ENCODE peak calls at places on chromosome 7, in five cellular contexts. W is activated T-helper 1 cell treated with anti-CD3 and anti-CD28 coated beads, Interleukin-2, amount 50 U/mL, for 16 hours; Q is NCI-H1436; E is IMR-90; I is nucleus accumbens. X is an unnamed sample.

GRCh38 chr7:17402628-17403278 is 104.3 kb downstream of the AHR start:
- DNase-seq in W (no peak), Q (no peak), E (no peak), I (no peak), X (no peak)

GRCh38 chr7:13077466-13077865 is 390.0 kb downstream of the ARL4A start:
- DNase-seq in W (no peak), Q (no peak), E (peak; percentile 47), I (no peak), X (no peak)

GRCh38 chr7:67392596-67393438 is 396.2 kb downstream of the TYW1 start:
- DNase-seq in W (no peak), Q (peak; percentile 29), E (no peak), I (no peak), X (no peak)

GRCh38 chr7:101077303-101078086 is 7.8 kb upstream of the TRIM56 start:
- DNase-seq in W (peak; percentile 75), Q (peak; percentile 72), E (peak; percentile 64), I (peak; percentile 44), X (peak; percentile 85)

GRCh38 chr7:39942883-39943282 is 7.2 kb upstream of the CDK13 start:
- DNase-seq in W (no peak), Q (no peak), E (no peak), I (no peak), X (no peak)

GRCh38 chr7:158067219-158067930 is 520.2 kb downstream of the PTPRN2 start:
- DNase-seq in W (no peak), Q (no peak), E (no peak), I (no peak), X (peak; percentile 3)

GRCh38 chr7:6365451-6365850 is 82.3 kb downstream of the DAGLB start:
- DNase-seq in W (no peak), Q (no peak), E (no peak), I (no peak), X (no peak)

GRCh38 chr7:116209561-116210070 is 723 bp upstream of the TES start:
- DNase-seq in W (no peak), Q (no peak), E (peak; percentile 22), I (no peak), X (no peak)

GRCh38 chr7:85021090-85021704 is 165.7 kb downstream of the SEMA3D start:
- DNase-seq in W (no peak), Q (no peak), E (peak; percentile 31), I (no peak), X (no peak)

GRCh38 chr7:133434246-133434865 is 181.5 kb downstream of the EXOC4 start:
- DNase-seq in W (no peak), Q (no peak), E (peak; percentile 49), I (no peak), X (no peak)

GRCh38 chr7:37921340-37921805 is 933 bp downstream of the EPDR1 start:
- DNase-seq in W (no peak), Q (no peak), E (no peak), I (no peak), X (peak; percentile 52)

GRCh38 chr7:38373155-38373554 is 99.7 kb upstream of the TARP start:
- DNase-seq in W (no peak), Q (no peak), E (no peak), I (no peak), X (no peak)

GRCh38 chr7:143433759-143434158 is 9.5 kb upstream of the TAS2R60 start:
- DNase-seq in W (no peak), Q (no peak), E (no peak), I (no peak), X (no peak)

GRCh38 chr7:103811315-103811714 is 178.1 kb downstream of the RELN start:
- DNase-seq in W (no peak), Q (no peak), E (no peak), I (no peak), X (no peak)

X was measured in body of pancreas.